ENCODE peak calls at places on chromosomes 4 and X, in seven cellular contexts. S is SK-N-SH, V is GM12878, A is HCT116, U is HepG2, Z is K562, W is H1. X is an unnamed sample.

GRCh38 chr4:141660880-141661279 is 24.5 kb downstream of the IL15 start:
- DNase-seq in S (no peak), V (no peak), A (no peak), U (no peak), Z (no peak), W (no peak), X (no peak)

GRCh38 chr4:4860381-4860802 is 927 bp downstream of the MSX1 start:
- DNase-seq in S (no peak), V (no peak), A (no peak), U (peak), Z (no peak), W (peak), X (no peak)

GRCh38 chr4:85669204-85669603 is 194.3 kb downstream of the ARHGAP24 start:
- DNase-seq in S (no peak), V (no peak), A (no peak), U (no peak), Z (no peak), W (no peak), X (no peak)

GRCh38 chr4:338759-339097 is 1.1 kb downstream of the ZNF141 start:
- DNase-seq in S (no peak), V (no peak), A (no peak), U (no peak), Z (no peak), W (peak), X (no peak)

GRCh38 chrX:133812382-133812781 is 173.0 kb downstream of the GPC3 start:
- DNase-seq in S (no peak), V (no peak), A (no peak), U (no peak), Z (no peak), W (no peak), X (no peak)

GRCh38 chrX:41475166-41475565 is 28.0 kb downstream of the NYX start:
- DNase-seq in S (no peak), V (no peak), A (no peak), U (no peak), Z (no peak), W (peak), X (no peak)

GRCh38 chrX:20412871-20413486 is 146.3 kb upstream of the RPS6KA3 start:
- DNase-seq in S (no peak), V (no peak), A (no peak), U (no peak), Z (no peak), W (no peak), X (no peak)

GRCh38 chr4:13298655-13299054 is 185.5 kb downstream of the RAB28 start:
- DNase-seq in S (no peak), V (no peak), A (no peak), U (peak), Z (no peak), W (no peak), X (peak)

GRCh38 chrX:154039577-154039976 is 19.9 kb upstream of the IRAK1 start:
- DNase-seq in S (no peak), V (no peak), A (no peak), U (no peak), Z (no peak), W (no peak), X (no peak)

GRCh38 chr4:10893417-10893816 is 208.8 kb upstream of the CLNK start:
- DNase-seq in S (no peak), V (peak), A (no peak), U (no peak), Z (no peak), W (no peak), X (peak)

GRCh38 chr4:5019274-5019673 is at the start of gene CYTL1:
- DNase-seq in S (peak), V (no peak), A (no peak), U (no peak), Z (no peak), W (peak), X (no peak)

GRCh38 chrX:2705036-2705435 is 13.9 kb downstream of the CD99 start:
- DNase-seq in S (no peak), V (no peak), A (no peak), U (no peak), Z (no peak), W (no peak), X (no peak)

GRCh38 chr4:848307-848691 is 22.4 kb upstream of the CPLX1 start:
- DNase-seq in S (peak), V (no peak), A (no peak), U (no peak), Z (no peak), W (no peak), X (no peak)

GRCh38 chr4:88320174-88320779 is 35.9 kb upstream of the PPM1K start:
- DNase-seq in S (no peak), V (no peak), A (no peak), U (no peak), Z (no peak), W (no peak), X (no peak)

GRCh38 chr4:163344147-163345050 is 707 bp downstream of the NPY5R start:
- DNase-seq in S (peak), V (no peak), A (no peak), U (no peak), Z (no peak), W (no peak), X (peak)

GRCh38 chr4:108644237-108644636 is 6.2 kb upstream of the OSTC start:
- DNase-seq in S (no peak), V (no peak), A (no peak), U (no peak), Z (no peak), W (no peak), X (no peak)

GRCh38 chrX:39532761-39533160 is 565.0 kb downstream of the BCOR start:
- DNase-seq in S (no peak), V (no peak), A (no peak), U (no peak), Z (no peak), W (no peak), X (no peak)

GRCh38 chrX:47690175-47690574 is 31.2 kb upstream of the UXT start:
- DNase-seq in S (no peak), V (no peak), A (peak), U (no peak), Z (peak), W (no peak), X (no peak)

GRCh38 chrX:21645437-21646220 is 12.5 kb downstream of the KLHL34 start:
- DNase-seq in S (no peak), V (no peak), A (no peak), U (no peak), Z (no peak), W (no peak), X (no peak)

GRCh38 chr4:183816882-183817509 is 88.1 kb upstream of the STOX2 start:
- DNase-seq in S (no peak), V (no peak), A (no peak), U (no peak), Z (no peak), W (no peak), X (no peak)

GRCh38 chr4:65670331-65671031 is at the start of gene EPHA5:
- DNase-seq in S (peak), V (no peak), A (no peak), U (peak), Z (peak), W (peak), X (peak)

GRCh38 chr4:26821677-26822503 is 38.8 kb upstream of the STIM2 start:
- DNase-seq in S (no peak), V (no peak), A (peak), U (peak), Z (peak), W (no peak), X (no peak)

GRCh38 chr4:126794363-126794762 is 838.4 kb upstream of the INTU start:
- DNase-seq in S (no peak), V (no peak), A (no peak), U (no peak), Z (peak), W (no peak), X (no peak)

GRCh38 chr4:77375866-77376607 is 219.0 kb downstream of the CCNG2 start:
- DNase-seq in S (no peak), V (no peak), A (no peak), U (no peak), Z (no peak), W (no peak), X (no peak)

GRCh38 chr4:132918083-132918482 is 231.0 kb upstream of the PCDH10 start:
- DNase-seq in S (no peak), V (no peak), A (no peak), U (no peak), Z (no peak), W (no peak), X (no peak)

GRCh38 chrX:65932173-65933084 is 107.5 kb downstream of the VSIG4 start:
- DNase-seq in S (peak), V (no peak), A (peak), U (peak), Z (peak), W (no peak), X (peak)

GRCh38 chrX:6226053-6226645 is 2.5 kb downstream of the NLGN4X start:
- DNase-seq in S (peak), V (no peak), A (no peak), U (no peak), Z (no peak), W (peak), X (no peak)

GRCh38 chr4:83613023-83613422 is 77.1 kb downstream of the GPAT3 start:
- DNase-seq in S (no peak), V (no peak), A (no peak), U (no peak), Z (no peak), W (no peak), X (no peak)

GRCh38 chrX:69109706-69110635 is 55.3 kb downstream of the PJA1 start:
- DNase-seq in S (no peak), V (no peak), A (peak), U (no peak), Z (peak), W (no peak), X (no peak)

GRCh38 chr4:8702516-8703400 is 110.2 kb downstream of the CPZ start:
- DNase-seq in S (no peak), V (no peak), A (no peak), U (no peak), Z (no peak), W (peak), X (no peak)

GRCh38 chr4:127203561-127204260 is 429.0 kb upstream of the INTU start:
- DNase-seq in S (no peak), V (no peak), A (no peak), U (no peak), Z (no peak), W (no peak), X (no peak)

GRCh38 chrX:43655961-43656494 is at the start of gene MAOA:
- DNase-seq in S (peak), V (no peak), A (no peak), U (peak), Z (no peak), W (peak), X (no peak)

GRCh38 chrX:15515931-15516330 is 15.3 kb downstream of the BMX start:
- DNase-seq in S (no peak), V (no peak), A (no peak), U (no peak), Z (peak), W (no peak), X (no peak)

GRCh38 chrX:14508025-14508690 is 21.2 kb upstream of the GLRA2 start:
- DNase-seq in S (no peak), V (no peak), A (no peak), U (no peak), Z (no peak), W (no peak), X (peak)

GRCh38 chr4:7075962-7076693 is 8.3 kb upstream of the GRPEL1 start:
- DNase-seq in S (peak), V (no peak), A (no peak), U (peak), Z (no peak), W (no peak), X (no peak)

GRCh38 chrX:93874554-93874953 is 200.5 kb downstream of the FAM133A start:
- DNase-seq in S (peak), V (no peak), A (no peak), U (peak), Z (peak), W (peak), X (no peak)

GRCh38 chrX:21412029-21412428 is 37.8 kb downstream of the CNKSR2 start:
- DNase-seq in S (no peak), V (no peak), A (no peak), U (no peak), Z (no peak), W (no peak), X (no peak)

GRCh38 chrX:119236599-119237525 is 777 bp downstream of the PGRMC1 start:
- DNase-seq in S (peak), V (no peak), A (no peak), U (no peak), Z (peak), W (peak), X (peak)

GRCh38 chrX:107629533-107629909 is 1.2 kb downstream of the PRPS1 start:
- DNase-seq in S (peak), V (no peak), A (no peak), U (peak), Z (peak), W (no peak), X (no peak)

GRCh38 chr4:6991249-6991648 is 51.9 kb upstream of the TADA2B start:
- DNase-seq in S (no peak), V (no peak), A (no peak), U (no peak), Z (no peak), W (no peak), X (no peak)

GRCh38 chr4:39025552-39026085 is 6.6 kb downstream of the TMEM156 start:
- DNase-seq in S (no peak), V (no peak), A (no peak), U (peak), Z (peak), W (no peak), X (no peak)
- TF ChIP-seq JUND in S (no peak), V (no peak), A (no peak), U (no peak), Z (no peak), W (no peak), X (no peak)

GRCh38 chrX:101485212-101486064 is at the start of gene ARMCX4:
- DNase-seq in S (peak), V (no peak), A (no peak), U (no peak), Z (no peak), W (peak), X (peak)

GRCh38 chrX:101482296-101482695 is 3.0 kb upstream of the ARMCX4 start:
- DNase-seq in S (no peak), V (no peak), A (no peak), U (no peak), Z (no peak), W (no peak), X (no peak)

GRCh38 chrX:101478366-101478765 is 6.9 kb upstream of the ARMCX4 start:
- DNase-seq in S (no peak), V (no peak), A (no peak), U (no peak), Z (no peak), W (no peak), X (no peak)

GRCh38 chrX:101488796-101489195 is 3.5 kb downstream of the ARMCX4 start:
- DNase-seq in S (no peak), V (no peak), A (no peak), U (no peak), Z (no peak), W (no peak), X (no peak)

GRCh38 chrX:101483705-101484104 is 1.6 kb upstream of the ARMCX4 start:
- DNase-seq in S (no peak), V (no peak), A (no peak), U (no peak), Z (peak), W (no peak), X (no peak)
- TF ChIP-seq JUND in S (no peak), V (no peak), A (no peak), U (no peak), Z (no peak), W (no peak), X (no peak)

GRCh38 chr4:114361249-114361648 is 237.4 kb upstream of the UGT8 start:
- DNase-seq in S (no peak), V (no peak), A (no peak), U (no peak), Z (no peak), W (no peak), X (no peak)

GRCh38 chr4:114368751-114369150 is 229.9 kb upstream of the UGT8 start:
- DNase-seq in S (no peak), V (no peak), A (no peak), U (no peak), Z (no peak), W (no peak), X (no peak)

GRCh38 chr4:114365591-114365990 is 233.0 kb upstream of the UGT8 start:
- DNase-seq in S (no peak), V (no peak), A (no peak), U (no peak), Z (no peak), W (no peak), X (no peak)

GRCh38 chr4:114366368-114366767 is 232.2 kb upstream of the UGT8 start:
- DNase-seq in S (no peak), V (no peak), A (no peak), U (no peak), Z (no peak), W (no peak), X (no peak)

DNA sequence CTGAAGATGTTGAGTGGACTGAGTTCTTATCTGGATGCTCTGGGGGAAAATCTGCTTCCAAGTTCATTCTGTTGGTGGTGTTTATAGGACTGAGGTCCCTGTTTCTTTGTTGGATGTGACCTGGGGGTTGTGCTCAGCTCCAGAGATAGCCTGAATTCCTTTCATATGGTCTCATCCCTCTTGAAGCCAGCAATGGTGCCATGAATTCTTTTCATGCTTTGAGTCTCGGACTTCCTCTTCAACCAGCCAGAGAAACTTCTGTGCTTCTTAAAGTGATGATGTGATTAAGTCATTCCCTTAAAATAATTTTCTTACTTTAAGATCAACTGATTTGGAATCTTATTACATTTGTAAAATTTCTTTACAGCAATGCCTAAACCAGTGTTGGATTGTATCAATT is 233.8 kb upstream of the UGT8 start:
- DNase-seq in S (no peak), V (no peak), A (no peak), U (no peak), Z (no peak), W (no peak), X (no peak)
- TF ChIP-seq JUND in S (peak), V (no peak), A (no peak), U (no peak), Z (no peak), W (no peak), X (no peak)

DNA sequence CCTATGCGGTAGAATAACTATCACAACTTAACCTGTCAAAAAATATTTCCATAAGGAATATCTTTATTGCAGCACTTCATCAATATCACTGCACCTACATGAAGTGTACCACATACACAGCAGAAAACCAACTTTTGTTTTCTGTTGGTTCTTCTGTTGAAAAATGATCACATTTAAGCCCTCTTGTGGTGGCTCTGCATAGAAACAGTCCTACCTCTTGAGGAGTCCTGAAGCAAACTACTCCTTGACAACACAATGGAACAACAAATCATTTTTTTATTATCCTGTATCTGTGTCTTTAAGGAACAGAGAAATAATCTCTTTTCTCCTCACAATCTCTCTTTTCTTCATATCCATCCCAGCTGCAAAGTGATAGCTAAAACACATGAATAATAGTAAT is 39.8 kb upstream of the ATOH1 start:
- DNase-seq in S (peak), V (no peak), A (peak), U (peak), Z (peak), W (no peak), X (no peak)
- TF ChIP-seq JUND in S (no peak), V (no peak), A (no peak), U (no peak), Z (no peak), W (no peak), X (no peak)

GRCh38 chr4:61248705-61249104 is 48.6 kb downstream of the ADGRL3 start:
- DNase-seq in S (no peak), V (no peak), A (no peak), U (no peak), Z (no peak), W (no peak), X (no peak)

GRCh38 chr4:61243962-61244361 is 43.8 kb downstream of the ADGRL3 start:
- DNase-seq in S (no peak), V (no peak), A (no peak), U (no peak), Z (no peak), W (no peak), X (no peak)

GRCh38 chr4:61246003-61246402 is 45.9 kb downstream of the ADGRL3 start:
- DNase-seq in S (no peak), V (no peak), A (no peak), U (no peak), Z (no peak), W (no peak), X (no peak)

GRCh38 chr4:61245321-61245720 is 45.2 kb downstream of the ADGRL3 start:
- DNase-seq in S (no peak), V (no peak), A (no peak), U (no peak), Z (no peak), W (no peak), X (no peak)
- TF ChIP-seq JUND in S (no peak), V (no peak), A (no peak), U (no peak), Z (no peak), W (no peak), X (no peak)

GRCh38 chr4:178941975-178942374 is 1499.7 kb upstream of the AGA start:
- DNase-seq in S (no peak), V (no peak), A (no peak), U (no peak), Z (no peak), W (no peak), X (no peak)
- TF ChIP-seq JUND in S (no peak), V (no peak), A (no peak), U (no peak), Z (no peak), W (no peak), X (no peak)

GRCh38 chr4:119098306-119098705 is 37.3 kb upstream of the MYOZ2 start:
- DNase-seq in S (no peak), V (no peak), A (no peak), U (no peak), Z (no peak), W (no peak), X (no peak)

GRCh38 chr4:119093042-119093827 is 42.4 kb upstream of the MYOZ2 start:
- DNase-seq in S (no peak), V (no peak), A (no peak), U (no peak), Z (no peak), W (no peak), X (peak)

GRCh38 chr4:119100640-119101039 is 35.0 kb upstream of the MYOZ2 start:
- DNase-seq in S (no peak), V (no peak), A (no peak), U (no peak), Z (no peak), W (no peak), X (no peak)

GRCh38 chr4:119099227-119099910 is 36.3 kb upstream of the MYOZ2 start:
- DNase-seq in S (peak), V (no peak), A (no peak), U (no peak), Z (no peak), W (no peak), X (no peak)

GRCh38 chr4:119097282-119097900 is 38.2 kb upstream of the MYOZ2 start:
- DNase-seq in S (no peak), V (no peak), A (no peak), U (no peak), Z (no peak), W (no peak), X (no peak)
- TF ChIP-seq JUND in S (no peak), V (no peak), A (no peak), U (no peak), Z (no peak), W (no peak), X (no peak)

DNA sequence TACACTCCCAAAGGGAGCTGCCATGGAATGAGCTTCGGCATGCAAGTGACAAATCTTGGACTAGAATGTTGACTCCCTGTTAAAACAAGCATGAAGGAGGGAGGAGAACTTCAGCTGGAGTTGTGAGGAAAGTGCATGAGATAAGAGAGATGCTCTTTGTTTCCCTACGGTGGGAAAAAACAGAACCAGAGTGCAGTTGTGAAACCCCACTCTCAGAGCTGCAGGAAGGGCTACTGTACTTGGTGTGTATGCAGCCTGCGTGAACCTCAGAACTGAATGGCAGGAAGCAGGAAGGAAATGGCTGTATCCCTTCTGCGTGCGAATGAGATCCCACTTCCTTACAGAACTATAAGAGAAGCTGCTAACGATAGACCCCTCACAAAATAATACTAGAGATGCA is 57.2 kb downstream of the EGF start:
- DNase-seq in S (no peak), V (no peak), A (no peak), U (peak), Z (no peak), W (no peak), X (no peak)
- TF ChIP-seq JUND in S (no peak), V (no peak), A (no peak), U (no peak), Z (no peak), W (no peak), X (no peak)

X was measured in T47D.